ENCODE peak calls at places on chromosomes 13 and 19, in seven cellular contexts. One of them, this sample, is unnamed.

GRCh38 chr13:61183670-61184069 is 232.0 kb downstream of the PCDH20 start:
- DNase-seq in esophagus muscularis mucosa: no peak
- DNase-seq in hippocampal formation: no peak
- DNase-seq in C1 segment of cervical spinal cord: no peak
- DNase-seq in hypothalamus: no peak
- DNase-seq in heart right ventricle: no peak
- DNase-seq in GDM1: no peak
- DNase-seq in this sample: no peak

GRCh38 chr13:44107357-44108121 is 227.8 kb downstream of the LACC1 start:
- DNase-seq in esophagus muscularis mucosa: peak; percentile 60
- DNase-seq in hippocampal formation: no peak
- DNase-seq in C1 segment of cervical spinal cord: no peak
- DNase-seq in hypothalamus: no peak
- DNase-seq in heart right ventricle: no peak
- DNase-seq in GDM1: no peak
- DNase-seq in this sample: no peak

GRCh38 chr13:113361406-113361805 is 2.5 kb downstream of the GRTP1 start:
- DNase-seq in esophagus muscularis mucosa: no peak
- DNase-seq in hippocampal formation: no peak
- DNase-seq in C1 segment of cervical spinal cord: no peak
- DNase-seq in hypothalamus: no peak
- DNase-seq in heart right ventricle: no peak
- DNase-seq in GDM1: no peak
- DNase-seq in this sample: no peak

GRCh38 chr19:40549007-40549708 is 27.5 kb upstream of the SHKBP1 start:
- DNase-seq in esophagus muscularis mucosa: no peak
- DNase-seq in hippocampal formation: no peak
- DNase-seq in C1 segment of cervical spinal cord: no peak
- DNase-seq in hypothalamus: no peak
- DNase-seq in heart right ventricle: peak; percentile 66
- DNase-seq in GDM1: peak; percentile 33
- DNase-seq in this sample: peak; percentile 95

GRCh38 chr19:30719991-30720329 is 347.8 kb downstream of the ZNF536 start:
- DNase-seq in esophagus muscularis mucosa: no peak
- DNase-seq in hippocampal formation: no peak
- DNase-seq in C1 segment of cervical spinal cord: no peak
- DNase-seq in hypothalamus: no peak
- DNase-seq in heart right ventricle: peak; percentile 39
- DNase-seq in GDM1: no peak
- DNase-seq in this sample: no peak

GRCh38 chr13:50235604-50236003 is 220.4 kb downstream of the KCNRG start:
- DNase-seq in esophagus muscularis mucosa: no peak
- DNase-seq in hippocampal formation: no peak
- DNase-seq in C1 segment of cervical spinal cord: no peak
- DNase-seq in hypothalamus: no peak
- DNase-seq in heart right ventricle: no peak
- DNase-seq in GDM1: no peak
- DNase-seq in this sample: no peak

GRCh38 chr13:109357751-109358150 is 428.6 kb downstream of the IRS2 start:
- DNase-seq in esophagus muscularis mucosa: no peak
- DNase-seq in hippocampal formation: no peak
- DNase-seq in C1 segment of cervical spinal cord: no peak
- DNase-seq in hypothalamus: no peak
- DNase-seq in heart right ventricle: no peak
- DNase-seq in GDM1: no peak
- DNase-seq in this sample: no peak

GRCh38 chr19:46624958-46625661 is at the start of gene PTGIR:
- DNase-seq in esophagus muscularis mucosa: peak; percentile 95
- DNase-seq in hippocampal formation: no peak
- DNase-seq in C1 segment of cervical spinal cord: no peak
- DNase-seq in hypothalamus: no peak
- DNase-seq in heart right ventricle: peak; percentile 78
- DNase-seq in GDM1: no peak
- DNase-seq in this sample: peak; percentile 51

GRCh38 chr19:16969127-16969526 is 57.5 kb downstream of the CPAMD8 start:
- DNase-seq in esophagus muscularis mucosa: no peak
- DNase-seq in hippocampal formation: no peak
- DNase-seq in C1 segment of cervical spinal cord: no peak
- DNase-seq in hypothalamus: no peak
- DNase-seq in heart right ventricle: no peak
- DNase-seq in GDM1: no peak
- DNase-seq in this sample: no peak

GRCh38 chr13:76929320-76929719 is 19.0 kb upstream of the ACOD1 start:
- DNase-seq in esophagus muscularis mucosa: no peak
- DNase-seq in hippocampal formation: no peak
- DNase-seq in C1 segment of cervical spinal cord: no peak
- DNase-seq in hypothalamus: no peak
- DNase-seq in heart right ventricle: no peak
- DNase-seq in GDM1: no peak
- DNase-seq in this sample: no peak

GRCh38 chr19:39816287-39817048 is 17.5 kb downstream of the DYRK1B start:
- DNase-seq in esophagus muscularis mucosa: no peak
- DNase-seq in hippocampal formation: no peak
- DNase-seq in C1 segment of cervical spinal cord: no peak
- DNase-seq in hypothalamus: no peak
- DNase-seq in heart right ventricle: no peak
- DNase-seq in GDM1: no peak
- DNase-seq in this sample: no peak

This sample was measured in posterior cingulate gyrus.